ENCODE peak calls at places on chromosome 15, in seven cellular contexts. Y, U, M, X, H, V and Z are unnamed samples.

GRCh38 chr15:78625621-78626280 is 5.0 kb upstream of the CHRNA3 start:
- DNase-seq in Y (no peak), U (peak), M (peak), X (no peak), H (no peak), V (no peak), Z (no peak)

GRCh38 chr15:100597862-100598261 is 4.1 kb downstream of the LINS1 start:
- DNase-seq in Y (no peak), U (no peak), M (no peak), X (no peak), H (no peak), V (no peak), Z (no peak)

GRCh38 chr15:40763801-40764765 is at the start of gene GCHFR:
- DNase-seq in Y (peak), U (no peak), M (peak), X (peak), H (peak), V (peak), Z (peak)

GRCh38 chr15:82538961-82539689 is 1.1 kb downstream of the RPS17 start:
- DNase-seq in Y (peak), U (no peak), M (no peak), X (peak), H (no peak), V (peak), Z (no peak)

GRCh38 chr15:63869371-63870042 is 35.8 kb upstream of the HERC1 start:
- DNase-seq in Y (no peak), U (no peak), M (no peak), X (no peak), H (no peak), V (no peak), Z (no peak)

GRCh38 chr15:40069178-40070165 is 30.5 kb upstream of the SRP14 start:
- DNase-seq in Y (no peak), U (peak), M (peak), X (no peak), H (peak), V (peak), Z (peak)

GRCh38 chr15:80530737-80531365 is 126.7 kb downstream of the ARNT2 start:
- DNase-seq in Y (no peak), U (no peak), M (no peak), X (peak), H (no peak), V (no peak), Z (no peak)

GRCh38 chr15:52095597-52096262 is 16.8 kb downstream of the BCL2L10 start:
- DNase-seq in Y (no peak), U (no peak), M (no peak), X (peak), H (peak), V (peak), Z (peak)

GRCh38 chr15:68774521-68775293 is 46.0 kb downstream of the ANP32A start:
- DNase-seq in Y (no peak), U (peak), M (no peak), X (no peak), H (no peak), V (peak), Z (no peak)

GRCh38 chr15:39030291-39031070 is 465.9 kb upstream of the RASGRP1 start:
- DNase-seq in Y (no peak), U (no peak), M (no peak), X (no peak), H (peak), V (no peak), Z (no peak)

GRCh38 chr15:66253643-66254363 is at the start of gene MEGF11:
- DNase-seq in Y (peak), U (no peak), M (peak), X (peak), H (peak), V (peak), Z (no peak)

GRCh38 chr15:83871808-83872559 is 218.1 kb downstream of the ADAMTSL3 start:
- DNase-seq in Y (no peak), U (no peak), M (peak), X (peak), H (peak), V (peak), Z (peak)

GRCh38 chr15:52068004-52068403 is 44.6 kb downstream of the BCL2L10 start:
- DNase-seq in Y (no peak), U (no peak), M (no peak), X (peak), H (no peak), V (peak), Z (peak)

GRCh38 chr15:59609730-59610712 is 1.6 kb upstream of the GCNT3 start:
- DNase-seq in Y (no peak), U (no peak), M (no peak), X (no peak), H (no peak), V (no peak), Z (no peak)

DNA sequence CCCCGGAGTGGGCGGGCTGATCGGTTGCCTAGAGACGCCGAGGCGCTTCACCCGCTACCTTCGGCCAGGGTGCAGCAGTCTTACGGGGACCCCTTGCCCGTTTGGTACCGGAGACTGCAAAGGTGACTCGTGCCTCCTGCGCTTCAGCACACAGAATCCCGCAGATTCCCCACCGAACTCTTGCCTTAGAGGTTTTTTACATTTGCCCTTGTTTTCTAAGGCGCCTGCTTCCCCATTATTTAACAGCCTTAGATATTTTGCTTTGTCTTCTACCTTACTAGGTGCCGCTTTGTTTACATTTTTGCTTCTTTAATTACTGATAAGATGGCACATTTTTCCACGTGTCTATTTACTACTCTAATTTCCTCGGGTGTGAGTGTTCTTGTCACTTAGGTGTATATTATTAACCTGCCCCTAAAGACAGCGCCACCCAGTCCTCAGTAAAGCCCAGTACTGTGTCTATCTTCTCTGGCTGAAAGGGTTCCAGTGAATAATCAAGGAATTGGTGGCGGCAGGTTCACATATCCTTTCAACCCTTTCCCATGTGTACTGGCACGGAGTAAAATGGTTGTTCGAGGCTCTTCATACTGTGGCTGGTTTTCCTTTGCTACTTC is 563 bp upstream of the CEP152 start:
- DNase-seq in Y (no peak), U (no peak), M (no peak), X (no peak), H (peak), V (no peak), Z (no peak)
- TF ChIP-seq CTCF in Y (no peak), U (no peak), M (no peak), X (no peak), H (peak), V (no peak), Z (no peak)

GRCh38 chr15:74225928-74226327 is 10.2 kb upstream of the CCDC33 start:
- DNase-seq in Y (no peak), U (no peak), M (no peak), X (no peak), H (no peak), V (no peak), Z (no peak)
- TF ChIP-seq CTCF in Y (no peak), U (no peak), M (no peak), X (no peak), H (no peak), V (no peak), Z (no peak)

GRCh38 chr15:70362911-70363310 is 265.2 kb upstream of the TLE3 start:
- DNase-seq in Y (peak), U (peak), M (no peak), X (peak), H (peak), V (peak), Z (peak)
- TF ChIP-seq CTCF in Y (peak), U (peak), M (peak), X (peak), H (peak), V (peak), Z (peak)

DNA sequence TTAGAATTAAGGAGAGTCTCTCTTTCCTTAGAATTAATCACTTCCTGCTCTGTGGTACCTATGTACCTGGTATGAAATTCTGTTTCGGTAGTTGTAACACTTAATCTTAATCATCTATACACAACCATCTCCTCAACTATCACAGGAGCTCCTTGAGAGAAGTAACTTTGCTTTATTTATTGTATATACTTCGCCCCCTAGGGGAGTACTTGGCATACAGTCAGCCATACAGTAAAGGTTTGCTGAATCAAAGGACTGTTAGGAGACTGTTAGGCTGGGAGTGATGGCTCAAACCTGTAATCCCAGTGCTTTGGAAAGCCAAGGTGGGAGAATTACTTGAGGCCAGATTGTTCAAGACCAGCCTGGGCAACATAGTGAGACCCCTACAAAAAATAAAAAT is 44.7 kb downstream of the RORA start:
- DNase-seq in Y (no peak), U (no peak), M (no peak), X (no peak), H (no peak), V (no peak), Z (no peak)
- TF ChIP-seq CTCF in Y (no peak), U (peak), M (peak), X (no peak), H (peak), V (no peak), Z (no peak)

DNA sequence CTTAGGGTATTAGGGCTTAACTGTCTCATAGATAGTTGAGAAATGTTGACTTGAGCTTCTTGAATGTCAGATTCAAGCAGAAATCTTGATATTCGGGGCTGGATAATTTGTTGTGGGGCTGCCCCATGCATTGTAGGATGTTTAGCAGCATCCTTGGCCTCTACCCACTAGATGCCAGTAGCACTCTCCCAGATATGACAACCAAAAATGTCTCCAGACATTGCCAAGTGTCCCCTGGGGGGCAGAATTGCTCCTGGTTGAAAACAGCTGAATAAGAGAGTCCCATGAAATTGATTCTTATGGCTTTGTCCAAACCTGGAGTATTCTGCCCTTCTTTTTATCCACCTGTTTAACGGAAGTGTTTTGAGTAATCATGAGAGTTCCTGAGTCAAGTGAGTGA is 15.9 kb upstream of the LCMT2 start:
- DNase-seq in Y (no peak), U (no peak), M (no peak), X (no peak), H (peak), V (no peak), Z (peak)
- TF ChIP-seq CTCF in Y (no peak), U (no peak), M (peak), X (no peak), H (no peak), V (no peak), Z (no peak)